ENCODE peak calls at places on chromosomes 12 and 14, in eight cellular contexts. P is amniotic epithelial cell; S is foreskin fibroblast; A is RWPE1; H is CD8-positive, alpha-beta memory T cell; C is NCI-H1417; M is AG04450; I is activated T-helper 1 cell treated with anti-CD3 and anti-CD28 coated beads, Interleukin-2, amount 50 U/mL, for 16 hours. V is an unnamed sample.
A peak's percentile ranks its signal among the peaks of the same experiment; 100 is the strongest.

GRCh38 chr12:51994539-51994820 is 12.3 kb upstream of the TAMALIN start:
- DNase-seq in H (no peak), C (no peak), S (no peak), P (no peak), I (no peak), A (no peak), M (no peak), V (no peak)

GRCh38 chr12:106123551-106123991 is 15.2 kb downstream of the NUAK1 start:
- DNase-seq in S (peak; percentile 78), H (no peak), P (peak; percentile 71), M (no peak), C (no peak), A (no peak), I (no peak), V (peak; percentile 79)

GRCh38 chr14:103727313-103728000 is 11.8 kb downstream of the ZFYVE21 start:
- DNase-seq in S (no peak), P (no peak), M (no peak), H (no peak), C (no peak), A (no peak), I (no peak), V (peak; percentile 35)

GRCh38 chr12:14403711-14404164 is 38.3 kb downstream of the ATF7IP start:
- DNase-seq in M (no peak), P (peak; percentile 75), I (no peak), C (peak; percentile 97), A (peak; percentile 16), H (no peak), S (no peak), V (no peak)

GRCh38 chr12:69240625-69240984 is 1.2 kb downstream of the CPSF6 start:
- DNase-seq in S (no peak), C (peak; percentile 76), P (no peak), I (peak; percentile 5), M (no peak), A (peak; percentile 19), H (peak; percentile 5), V (no peak)

GRCh38 chr12:12837025-12837872 is 24.1 kb downstream of the DDX47 start:
- DNase-seq in A (peak; percentile 69), H (no peak), C (peak; percentile 60), S (peak; percentile 74), P (peak; percentile 74), M (peak; percentile 44), I (peak; percentile 20), V (peak; percentile 30)

GRCh38 chr12:25852792-25853191 is 105.7 kb upstream of the RASSF8 start:
- DNase-seq in P (peak; percentile 90), H (no peak), C (no peak), S (peak; percentile 36), M (peak; percentile 78), I (no peak), A (no peak), V (no peak)

GRCh38 chr14:53278602-53279506 is 125.7 kb upstream of the DDHD1 start:
- DNase-seq in I (no peak), C (peak; percentile 55), M (peak; percentile 45), S (no peak), H (no peak), P (peak; percentile 85), A (peak; percentile 19), V (no peak)

GRCh38 chr12:65811968-65812700 is 12.1 kb upstream of the HMGA2 start:
- DNase-seq in I (no peak), A (no peak), C (no peak), P (no peak), M (no peak), S (no peak), H (no peak), V (no peak)

GRCh38 chr12:113005759-113006158 is 27.4 kb downstream of the OAS2 start:
- DNase-seq in S (no peak), C (no peak), P (peak; percentile 4), M (no peak), H (no peak), I (no peak), A (no peak), V (no peak)

GRCh38 chr12:13049816-13050215 is 5.6 kb downstream of the FAM234B start:
- DNase-seq in C (no peak), I (no peak), S (peak; percentile 67), H (no peak), M (no peak), P (peak; percentile 9), A (no peak), V (no peak)

GRCh38 chr12:123001467-123001866 is 21.0 kb downstream of the ARL6IP4 start:
- DNase-seq in M (no peak), I (no peak), C (no peak), P (no peak), A (no peak), S (no peak), H (no peak), V (peak; percentile 3)

GRCh38 chr12:95802482-95803264 is 12.1 kb upstream of the NTN4 start:
- DNase-seq in A (peak; percentile 88), C (no peak), P (peak; percentile 90), M (peak; percentile 65), H (no peak), S (peak; percentile 87), I (no peak), V (no peak)

GRCh38 chr12:15701212-15701611 is 88.0 kb downstream of the EPS8 start:
- DNase-seq in S (no peak), M (no peak), H (no peak), A (peak; percentile 6), C (no peak), I (no peak), P (no peak), V (no peak)

GRCh38 chr12:42483534-42483857 is 106.0 kb downstream of the PRICKLE1 start:
- DNase-seq in A (peak; percentile 36), C (no peak), H (no peak), P (no peak), M (no peak), S (no peak), I (no peak), V (peak; percentile 63)

GRCh38 chr12:27383429-27384260 is 51.0 kb downstream of the BMAL2 start:
- DNase-seq in M (peak; percentile 63), S (peak; percentile 71), I (peak; percentile 49), C (peak; percentile 84), P (peak; percentile 83), H (peak; percentile 41), A (peak; percentile 85), V (peak; percentile 70)

GRCh38 chr12:99130808-99131538 is 485.9 kb downstream of the APAF1 start:
- DNase-seq in S (no peak), P (no peak), I (no peak), C (no peak), M (no peak), A (no peak), H (no peak), V (no peak)

GRCh38 chr14:24665440-24665991 is 31.5 kb upstream of the GZMB start:
- DNase-seq in I (no peak), C (no peak), P (no peak), S (no peak), H (no peak), A (peak; percentile 5), M (no peak), V (no peak)

GRCh38 chr12:32454866-32455265 is 55.5 kb downstream of the FGD4 start:
- DNase-seq in H (no peak), A (no peak), C (no peak), I (no peak), M (no peak), S (no peak), P (no peak), V (no peak)

GRCh38 chr12:3122841-3123678 is 45.9 kb downstream of the TSPAN9 start:
- DNase-seq in A (peak; percentile 38), S (peak; percentile 92), C (peak; percentile 59), I (no peak), H (no peak), P (peak; percentile 83), M (no peak), V (peak; percentile 63)

GRCh38 chr12:121214171-121214777 is 4.3 kb downstream of the P2RX4 start:
- DNase-seq in C (no peak), A (no peak), I (no peak), P (peak; percentile 91), S (peak; percentile 50), H (no peak), M (no peak), V (no peak)

GRCh38 chr12:116037941-116038837 is 239.3 kb downstream of the MED13L start:
- DNase-seq in C (no peak), P (peak; percentile 95), S (no peak), I (no peak), H (no peak), M (no peak), A (no peak), V (no peak)

GRCh38 chr14:51781352-51781751 is 79.1 kb upstream of the GNG2 start:
- DNase-seq in C (no peak), S (no peak), A (no peak), H (no peak), M (no peak), I (no peak), P (no peak), V (no peak)

GRCh38 chr12:25811656-25812126 is 146.8 kb upstream of the RASSF8 start:
- DNase-seq in P (peak; percentile 38), S (peak; percentile 39), M (no peak), H (no peak), A (no peak), C (peak; percentile 78), I (no peak), V (no peak)

GRCh38 chr12:88310069-88310468 is 168.0 kb downstream of the TMTC3 start:
- DNase-seq in H (no peak), A (no peak), C (no peak), P (peak; percentile 63), M (no peak), I (no peak), S (peak; percentile 94), V (no peak)

GRCh38 chr12:21324551-21324950 is 10.2 kb downstream of the SLCO1A2 start:
- DNase-seq in P (no peak), S (no peak), M (no peak), C (no peak), H (no peak), I (no peak), A (no peak), V (no peak)

GRCh38 chr12:92537235-92537960 is 165.4 kb upstream of the PLEKHG7 start:
- DNase-seq in A (no peak), S (no peak), H (no peak), P (peak; percentile 36), I (no peak), M (no peak), C (no peak), V (no peak)

V was measured in left ventricle myocardium superior.